ENCODE peak calls at places on chromosome 19, in seven cellular contexts. C is OCI-LY7, T is AG04450, M is kidney, D is HL-60, Z is neural progenitor cell, E is right lobe of liver. N is an unnamed sample.

GRCh38 chr19:1841209-1841924 is 6.9 kb downstream of the REXO1 start:
- DNase-seq in C (no peak), T (no peak), M (peak), D (no peak), Z (no peak), E (no peak), N (no peak)

GRCh38 chr19:52190679-52191293 is 934 bp downstream of the PPP2R1A start:
- DNase-seq in C (peak), T (no peak), M (peak), D (peak), Z (peak), E (no peak), N (peak)

GRCh38 chr19:35846038-35846668 is 6.2 kb downstream of the NPHS1 start:
- DNase-seq in C (no peak), T (no peak), M (no peak), D (no peak), Z (peak), E (no peak), N (no peak)

GRCh38 chr19:18776288-18776594 is 14.9 kb downstream of the COMP start:
- DNase-seq in C (no peak), T (no peak), M (no peak), D (no peak), Z (no peak), E (no peak), N (peak)

GRCh38 chr19:13036366-13036976 is 41.2 kb downstream of the NFIX start:
- DNase-seq in C (no peak), T (no peak), M (no peak), D (no peak), Z (no peak), E (peak), N (peak)

GRCh38 chr19:34788074-34788473 is 15.1 kb upstream of the ZNF599 start:
- DNase-seq in C (no peak), T (no peak), M (no peak), D (no peak), Z (no peak), E (no peak), N (no peak)

GRCh38 chr19:47471733-47472457 is at the start of gene SLC8A2:
- DNase-seq in C (peak), T (peak), M (peak), D (peak), Z (peak), E (no peak), N (peak)

GRCh38 chr19:56566904-56567273 is 379 bp upstream of the ZNF470 start:
- DNase-seq in C (no peak), T (no peak), M (peak), D (peak), Z (no peak), E (peak), N (peak)

GRCh38 chr19:39351537-39352037 is 9.4 kb downstream of the SAMD4B start:
- DNase-seq in C (peak), T (no peak), M (no peak), D (no peak), Z (no peak), E (no peak), N (no peak)

GRCh38 chr19:917323-918151 is at the start of gene KISS1R:
- DNase-seq in C (peak), T (no peak), M (no peak), D (no peak), Z (peak), E (no peak), N (no peak)

GRCh38 chr19:55486971-55487883 is 1.0 kb upstream of the SSC5D start:
- DNase-seq in C (no peak), T (peak), M (peak), D (peak), Z (peak), E (no peak), N (peak)

GRCh38 chr19:42422576-42423461 is 4.4 kb downstream of the LIPE start:
- DNase-seq in C (peak), T (no peak), M (peak), D (peak), Z (no peak), E (no peak), N (no peak)

GRCh38 chr19:35099155-35099896 is 16.3 kb upstream of the FXYD3 start:
- DNase-seq in C (no peak), T (no peak), M (no peak), D (no peak), Z (no peak), E (no peak), N (no peak)

GRCh38 chr19:21326169-21326568 is 3.0 kb downstream of the ZNF708 start:
- DNase-seq in C (no peak), T (no peak), M (no peak), D (no peak), Z (no peak), E (no peak), N (no peak)

GRCh38 chr19:21328402-21328801 is 808 bp downstream of the ZNF708 start:
- DNase-seq in C (peak), T (no peak), M (no peak), D (no peak), Z (peak), E (no peak), N (no peak)

GRCh38 chr19:21328885-21329605 is at the start of gene ZNF708:
- DNase-seq in C (peak), T (peak), M (peak), D (peak), Z (peak), E (peak), N (peak)
- TF ChIP-seq CTCF in C (no peak), T (no peak), M (no peak), D (no peak), Z (no peak), E (no peak), N (no peak)

DNA sequence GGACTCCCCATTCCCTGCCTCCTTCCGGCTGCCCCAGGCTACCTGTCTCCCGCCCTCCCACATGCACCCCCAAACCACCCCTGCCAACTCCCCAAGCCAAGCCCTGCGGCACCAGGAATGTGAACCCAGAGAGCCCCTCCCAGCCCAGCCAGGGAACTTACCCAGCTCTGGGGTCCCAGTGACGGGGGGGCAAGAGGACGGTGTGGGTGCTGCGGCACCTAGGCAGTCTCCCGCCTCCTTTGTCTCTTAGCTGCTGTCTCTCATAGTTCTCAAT is 558 bp downstream of the PLEKHA4 start:
- DNase-seq in C (no peak), T (no peak), M (no peak), D (no peak), Z (peak), E (no peak), N (no peak)
- H3K4me3 ChIP-seq in C (no peak), T (peak), M (peak), D (no peak), Z (peak), E (peak), N (peak)

GRCh38 chr19:32816555-32817099 is 52.9 kb downstream of the SLC7A9 start:
- DNase-seq in C (no peak), T (no peak), M (no peak), D (no peak), Z (no peak), E (no peak), N (no peak)
- H3K27ac ChIP-seq in C (no peak), T (no peak), M (no peak), D (no peak), Z (no peak), E (no peak), N (no peak)

GRCh38 chr19:16527971-16528521 is 14.2 kb downstream of the CHERP start:
- DNase-seq in C (peak), T (no peak), M (no peak), D (peak), Z (peak), E (no peak), N (no peak)
- TF ChIP-seq CTCF in C (peak), T (peak), M (peak), D (peak), Z (peak), E (peak), N (peak)

DNA sequence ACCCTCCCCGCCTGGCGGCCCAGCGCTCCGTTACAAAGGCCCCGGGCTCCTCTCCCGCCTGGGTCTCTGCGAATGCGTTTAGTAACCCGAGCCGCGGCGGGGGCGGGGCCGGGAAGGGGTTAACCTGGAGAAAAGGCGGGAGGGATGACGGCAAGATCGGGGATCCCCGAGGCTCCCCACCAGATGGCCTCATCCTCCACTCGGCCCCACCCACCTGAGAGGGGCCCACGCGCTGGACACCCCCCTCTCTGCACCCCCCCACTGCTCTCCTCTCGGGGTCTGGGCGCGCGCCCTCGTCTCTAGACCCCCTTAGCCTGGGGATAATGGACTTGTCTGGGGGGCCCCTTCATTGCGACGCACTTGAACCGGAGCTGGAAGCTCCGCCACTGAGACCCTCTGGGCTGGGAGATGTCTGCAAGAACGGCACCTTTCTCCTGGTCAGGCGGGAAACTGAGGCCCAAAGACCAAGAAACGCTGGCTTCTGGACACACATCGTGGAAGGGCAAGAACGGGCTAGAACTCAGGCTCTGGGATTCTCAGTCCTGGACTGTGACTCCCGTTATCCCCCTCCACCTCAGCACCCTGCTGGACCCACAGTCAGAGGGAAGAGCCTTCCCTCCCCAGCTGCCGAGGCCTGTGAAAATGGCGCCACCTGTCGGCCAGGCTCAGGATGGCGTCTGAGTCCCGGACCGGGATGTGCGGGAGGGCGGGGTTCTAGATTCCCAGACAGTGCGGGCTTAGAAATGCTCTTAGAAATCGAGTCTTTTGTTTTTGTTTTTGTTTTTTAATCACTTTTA is 2.9 kb upstream of the LTBP4 start:
- DNase-seq in C (peak), T (peak), M (peak), D (peak), Z (peak), E (peak), N (peak)
- H3K4me3 ChIP-seq in C (peak), T (peak), M (no peak), D (no peak), Z (peak), E (no peak), N (peak)

GRCh38 chr19:10006335-10006708 is 4.0 kb downstream of the COL5A3 start:
- DNase-seq in C (no peak), T (no peak), M (no peak), D (no peak), Z (no peak), E (no peak), N (no peak)

GRCh38 chr19:10006752-10007323 is 3.5 kb downstream of the COL5A3 start:
- DNase-seq in C (no peak), T (no peak), M (no peak), D (no peak), Z (no peak), E (no peak), N (no peak)

GRCh38 chr19:10007366-10007765 is 2.9 kb downstream of the COL5A3 start:
- DNase-seq in C (no peak), T (no peak), M (peak), D (no peak), Z (no peak), E (no peak), N (no peak)

GRCh38 chr19:10004617-10005016 is 5.7 kb downstream of the COL5A3 start:
- DNase-seq in C (no peak), T (no peak), M (no peak), D (no peak), Z (no peak), E (no peak), N (no peak)

DNA sequence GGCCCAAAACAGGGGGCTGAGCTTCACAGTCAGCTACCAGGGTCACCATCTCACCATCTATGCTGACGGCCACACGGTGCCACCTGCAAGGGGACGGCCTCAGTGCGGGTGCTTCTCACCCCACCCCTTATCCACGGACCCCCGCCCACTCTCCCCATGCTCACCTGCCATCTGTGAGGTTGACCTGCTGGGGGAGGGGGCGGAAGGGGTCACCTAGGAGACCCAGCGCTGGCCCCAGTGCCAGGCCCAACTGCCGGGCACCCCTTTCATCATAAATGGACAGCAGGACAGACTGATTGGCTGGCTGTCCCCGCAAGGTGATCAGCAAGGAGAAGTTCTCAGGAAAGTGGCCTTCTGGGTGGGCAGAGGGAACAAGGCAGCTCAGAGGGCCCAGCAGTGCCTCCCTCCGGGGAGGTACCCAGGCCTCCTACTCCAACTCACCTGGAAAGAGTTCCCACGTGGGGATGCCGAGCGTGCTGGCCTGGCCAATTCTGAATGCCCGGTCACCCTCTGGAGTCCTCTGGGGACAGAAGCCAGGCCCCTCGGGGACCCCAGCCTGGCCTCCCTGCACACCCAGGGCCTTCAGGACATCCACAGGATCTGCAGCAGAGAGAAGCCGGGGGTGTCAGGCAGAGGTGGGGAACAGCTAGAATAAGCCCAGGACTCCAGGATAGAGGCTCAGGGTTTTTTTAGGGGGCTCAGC is 4.5 kb downstream of the COL5A3 start:
- DNase-seq in C (no peak), T (no peak), M (no peak), D (no peak), Z (no peak), E (no peak), N (no peak)
- H3K27ac ChIP-seq in C (no peak), T (peak), M (no peak), D (no peak), Z (no peak), E (no peak), N (no peak)

GRCh38 chr19:30170081-30170480 is 202.1 kb upstream of the ZNF536 start:
- DNase-seq in C (no peak), T (no peak), M (no peak), D (no peak), Z (no peak), E (no peak), N (no peak)

GRCh38 chr19:30167976-30168635 is 204.1 kb upstream of the ZNF536 start:
- DNase-seq in C (no peak), T (no peak), M (no peak), D (no peak), Z (no peak), E (no peak), N (no peak)

GRCh38 chr19:30170495-30171137 is 201.6 kb upstream of the ZNF536 start:
- DNase-seq in C (no peak), T (no peak), M (no peak), D (no peak), Z (no peak), E (no peak), N (no peak)

GRCh38 chr19:30168760-30169159 is 203.4 kb upstream of the ZNF536 start:
- DNase-seq in C (no peak), T (no peak), M (no peak), D (no peak), Z (no peak), E (no peak), N (no peak)

DNA sequence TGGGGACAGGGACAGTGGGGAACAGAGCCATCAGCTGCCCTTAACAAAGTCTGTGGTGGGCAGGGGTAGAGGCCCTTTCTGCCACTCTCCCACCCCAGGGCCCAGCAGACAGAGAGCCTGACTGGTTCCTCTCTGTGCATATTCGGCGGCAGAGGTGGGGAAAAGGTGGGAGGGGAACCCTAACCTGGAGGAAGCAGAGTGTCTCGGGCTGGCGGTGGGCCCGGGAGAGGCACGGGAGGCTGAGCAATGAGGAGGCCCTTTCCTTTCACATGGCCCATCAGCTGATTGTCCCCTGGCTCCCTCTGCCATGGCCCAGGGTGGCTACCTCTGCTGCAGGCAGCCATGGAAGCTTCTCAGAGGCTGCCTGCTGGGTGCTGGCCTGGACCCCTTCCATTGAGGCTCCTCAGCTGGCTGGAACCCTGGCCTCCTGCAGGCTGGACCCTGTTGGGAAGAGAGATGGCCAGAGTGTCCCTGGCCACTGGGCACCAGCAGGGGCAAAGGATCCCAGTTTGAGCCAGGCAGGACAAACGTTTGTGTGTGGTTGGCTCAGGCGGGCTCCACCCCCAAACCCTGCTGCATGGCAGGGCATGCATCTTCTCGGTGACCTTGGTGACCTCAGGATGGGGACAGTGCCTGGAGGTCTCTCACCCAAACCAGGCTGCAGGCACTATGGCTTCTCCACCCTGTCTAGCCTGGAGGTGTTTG is 202.8 kb upstream of the ZNF536 start:
- DNase-seq in C (no peak), T (no peak), M (no peak), D (no peak), Z (no peak), E (no peak), N (no peak)
- TF ChIP-seq CTCF in C (no peak), T (no peak), M (no peak), D (no peak), Z (no peak), E (no peak), N (no peak)

GRCh38 chr19:40721140-40721486 is 4.2 kb downstream of the ITPKC start:
- DNase-seq in C (no peak), T (no peak), M (no peak), D (no peak), Z (no peak), E (no peak), N (no peak)
- H3K4me3 ChIP-seq in C (no peak), T (no peak), M (peak), D (no peak), Z (no peak), E (no peak), N (no peak)

N was measured in brain microvascular endothelial cell.